ENCODE peak calls at places on chromosomes 1 and 21, in nine cellular contexts. R is NCI-H1417, H is activated T-cell treated with anti-CD3 and anti-CD28 coated beads for 1 hour, C is anterior cingulate cortex, B is gastrocnemius medialis, W is psoas muscle, I is caudate nucleus, N is posterior cingulate gyrus, M is midbrain. E is an unnamed sample.

GRCh38 chr1:213273546-213273945 is 222.5 kb downstream of the RPS6KC1 start:
- DNase-seq in R (no peak), H (no peak), W (no peak), N (no peak), C (no peak), I (no peak), M (no peak), B (no peak), E (no peak)

GRCh38 chr1:28273216-28273860 is 14.0 kb downstream of the SESN2 start:
- DNase-seq in R (no peak), W (no peak), H (no peak), I (no peak), M (no peak), B (no peak), C (no peak), N (no peak), E (no peak)

GRCh38 chr1:230543085-230543484 is 99.2 kb upstream of the COG2 start:
- DNase-seq in I (no peak), C (no peak), B (no peak), H (no peak), M (no peak), N (no peak), W (no peak), R (no peak), E (no peak)

GRCh38 chr1:62508187-62508758 is 71.4 kb downstream of the USP1 start:
- DNase-seq in R (peak), H (no peak), C (no peak), N (no peak), M (peak), B (no peak), W (no peak), I (no peak), E (no peak)

GRCh38 chr1:73401666-73402065 is 796.3 kb downstream of the LRRIQ3 start:
- DNase-seq in M (no peak), B (no peak), H (no peak), C (no peak), R (no peak), N (no peak), W (no peak), I (no peak), E (no peak)

GRCh38 chr1:228416217-228416971 is at the start of gene TRIM17:
- DNase-seq in R (peak), I (peak), B (no peak), C (no peak), W (no peak), M (no peak), N (no peak), H (peak), E (peak)

GRCh38 chr1:27031235-27032118 is 18.8 kb upstream of the TENT5B start:
- DNase-seq in N (peak), C (peak), W (peak), H (no peak), I (peak), R (no peak), M (peak), B (peak), E (no peak)

GRCh38 chr1:162069334-162070093 is at the start of gene NOS1AP:
- DNase-seq in M (peak), R (peak), W (peak), C (peak), I (peak), N (peak), B (peak), H (peak), E (peak)

GRCh38 chr1:24720152-24720551 is 25.1 kb upstream of the CLIC4 start:
- DNase-seq in W (peak), B (peak), M (no peak), N (no peak), C (peak), I (no peak), R (no peak), H (no peak), E (no peak)

GRCh38 chr1:2583871-2584341 is 2.7 kb upstream of the PRXL2B start:
- DNase-seq in B (no peak), M (no peak), I (no peak), N (no peak), H (no peak), W (no peak), R (no peak), C (no peak), E (no peak)

GRCh38 chr21:35920428-35920827 is 139.9 kb downstream of the SETD4 start:
- DNase-seq in N (no peak), W (no peak), C (no peak), H (no peak), R (no peak), B (no peak), M (no peak), I (no peak), E (no peak)

GRCh38 chr1:42660907-42661500 is 2.8 kb downstream of the PPIH start:
- DNase-seq in H (no peak), B (no peak), W (no peak), I (no peak), C (no peak), N (no peak), M (no peak), R (no peak), E (no peak)

GRCh38 chr1:17572264-17572985 is 32.9 kb downstream of the ARHGEF10L start:
- DNase-seq in R (no peak), B (no peak), N (no peak), W (no peak), M (no peak), C (no peak), H (no peak), I (no peak), E (no peak)

GRCh38 chr1:165434264-165434663 is 10.7 kb downstream of the RXRG start:
- DNase-seq in N (no peak), I (no peak), M (peak), R (peak), H (no peak), B (no peak), C (no peak), W (no peak), E (no peak)

GRCh38 chr1:198620198-198620597 is 18.6 kb upstream of the PTPRC start:
- DNase-seq in M (no peak), N (no peak), W (no peak), R (no peak), C (no peak), B (no peak), H (no peak), I (no peak), E (no peak)

GRCh38 chr1:204545202-204545601 is 29.0 kb downstream of the MDM4 start:
- DNase-seq in H (no peak), N (no peak), I (no peak), B (no peak), M (no peak), R (no peak), C (no peak), W (no peak), E (no peak)

GRCh38 chr1:216422821-216423529 is at the start of gene USH2A:
- DNase-seq in M (peak), N (no peak), C (no peak), R (peak), I (no peak), H (no peak), W (no peak), B (no peak), E (peak)

GRCh38 chr1:157574836-157575235 is 22.5 kb upstream of the FCRL5 start:
- DNase-seq in W (no peak), B (no peak), N (no peak), I (no peak), H (no peak), R (no peak), C (no peak), M (no peak), E (no peak)

GRCh38 chr1:2314297-2314802 is 77.0 kb downstream of the MORN1 start:
- DNase-seq in W (peak), M (no peak), C (no peak), H (no peak), R (peak), N (no peak), B (no peak), I (no peak), E (no peak)

GRCh38 chr1:84339503-84339902 is 38.0 kb downstream of the SAMD13 start:
- DNase-seq in N (no peak), W (no peak), H (no peak), R (no peak), I (no peak), C (no peak), M (no peak), B (no peak), E (no peak)

GRCh38 chr1:97632075-97632474 is 288.8 kb downstream of the DPYD start:
- DNase-seq in H (no peak), W (no peak), M (no peak), B (no peak), R (peak), C (no peak), N (no peak), I (no peak), E (no peak)

GRCh38 chr1:221704291-221704690 is 37.6 kb downstream of the DUSP10 start:
- DNase-seq in H (no peak), M (no peak), R (no peak), W (no peak), C (no peak), B (no peak), N (no peak), I (no peak), E (no peak)

GRCh38 chr1:183300828-183301227 is 114.8 kb downstream of the LAMC2 start:
- DNase-seq in C (no peak), I (no peak), W (no peak), B (no peak), M (no peak), R (no peak), H (no peak), N (no peak), E (no peak)

GRCh38 chr1:153945131-153945794 is 1.3 kb downstream of the DENND4B start:
- DNase-seq in W (peak), N (no peak), B (peak), C (peak), M (no peak), H (peak), I (no peak), R (peak), E (peak)

GRCh38 chr1:178134061-178134460 is 40.2 kb downstream of the RASAL2 start:
- DNase-seq in B (peak), W (no peak), I (no peak), M (peak), H (no peak), C (no peak), N (no peak), R (no peak), E (no peak)

GRCh38 chr1:36557041-36558000 is 74.6 kb upstream of the CSF3R start:
- DNase-seq in M (no peak), B (no peak), N (no peak), W (no peak), R (peak), C (no peak), I (no peak), H (no peak), E (no peak)

GRCh38 chr1:147539122-147539575 is 2.2 kb upstream of the BCL9 start:
- DNase-seq in M (no peak), I (no peak), R (no peak), H (no peak), C (peak), N (no peak), W (no peak), B (peak), E (no peak)

GRCh38 chr1:77948841-77949424 is 29.9 kb downstream of the FUBP1 start:
- DNase-seq in M (no peak), R (peak), H (no peak), N (no peak), W (no peak), B (no peak), C (no peak), I (no peak), E (no peak)

GRCh38 chr1:166145496-166145895 is 21.3 kb downstream of the FAM78B start:
- DNase-seq in C (no peak), W (no peak), N (no peak), I (no peak), R (peak), B (no peak), H (no peak), M (no peak), E (no peak)

GRCh38 chr1:62528015-62528414 is 69.3 kb upstream of the ANGPTL3 start:
- DNase-seq in C (no peak), N (no peak), B (no peak), M (no peak), R (peak), H (no peak), W (no peak), I (no peak), E (no peak)

GRCh38 chr1:100036718-100037664 is 67.2 kb downstream of the SLC35A3 start:
- DNase-seq in I (no peak), R (peak), B (no peak), N (no peak), M (peak), C (no peak), W (no peak), H (no peak), E (no peak)

GRCh38 chr1:214848101-214848500 is 234.4 kb upstream of the KCNK2 start:
- DNase-seq in R (no peak), H (no peak), W (no peak), N (no peak), C (no peak), M (no peak), I (no peak), B (no peak), E (no peak)

GRCh38 chr1:61162513-61163274 is 80.3 kb downstream of the NFIA start:
- DNase-seq in B (no peak), I (no peak), H (no peak), M (no peak), R (no peak), N (no peak), W (no peak), C (no peak), E (no peak)

GRCh38 chr1:155322953-155323728 is 2.4 kb downstream of the RUSC1 start:
- DNase-seq in W (peak), C (peak), I (peak), B (peak), N (peak), M (peak), H (peak), R (peak), E (peak)

GRCh38 chr21:41626038-41626437 is 118.1 kb upstream of the TMPRSS2 start:
- DNase-seq in I (no peak), C (no peak), R (no peak), B (no peak), M (no peak), H (no peak), W (no peak), N (no peak), E (no peak)

GRCh38 chr1:155457237-155457636 is 105.4 kb downstream of the ASH1L start:
- DNase-seq in B (no peak), R (no peak), W (no peak), M (no peak), H (no peak), C (no peak), I (no peak), N (no peak), E (no peak)

GRCh38 chr1:173570370-173571030 is 32.4 kb downstream of the SLC9C2 start:
- DNase-seq in H (no peak), N (no peak), C (no peak), I (no peak), B (no peak), R (no peak), M (no peak), W (no peak), E (no peak)

GRCh38 chr1:14968251-14968812 is 185.2 kb upstream of the TMEM51 start:
- DNase-seq in R (no peak), M (peak), C (peak), H (no peak), W (peak), I (peak), B (no peak), N (no peak), E (peak)